ENCODE peak calls at places on chromosomes 1 and 21, in five cellular contexts. A is fibroblast of lung, H is adrenal gland, K is mesendoderm, O is heart left ventricle. F is an unnamed sample.
A peak's percentile ranks its signal among the peaks of the same experiment; 100 is the strongest.

GRCh38 chr1:94362466-94363058 is 55.6 kb upstream of the ABCD3 start:
- DNase-seq in A (peak; percentile 19), H (no peak), O (no peak), K (no peak), F (no peak)

GRCh38 chr1:226625832-226626576 is 77.4 kb downstream of the STUM start:
- DNase-seq in K (no peak), A (no peak), H (no peak), O (no peak), F (peak; percentile 8)

GRCh38 chr1:18686540-18686939 is 55.9 kb downstream of the PAX7 start:
- DNase-seq in H (no peak), A (no peak), O (no peak), K (no peak), F (no peak)

GRCh38 chr1:90534669-90535379 is 182.3 kb downstream of the BARHL2 start:
- DNase-seq in A (no peak), O (no peak), K (peak; percentile 39), H (no peak), F (no peak)

GRCh38 chr1:65025794-65026193 is 59.4 kb upstream of the JAK1 start:
- DNase-seq in K (no peak), A (no peak), H (no peak), O (no peak), F (no peak)

GRCh38 chr1:176539018-176539417 is 76.0 kb downstream of the PAPPA2 start:
- DNase-seq in K (no peak), O (no peak), A (no peak), H (no peak), F (no peak)

GRCh38 chr1:65820983-65821382 is 28.3 kb downstream of the PDE4B start:
- DNase-seq in H (no peak), O (no peak), K (peak; percentile 7), A (peak; percentile 97), F (no peak)

GRCh38 chr1:211281322-211282022 is 22.3 kb downstream of the RCOR3 start:
- DNase-seq in K (peak; percentile 57), A (no peak), O (no peak), H (no peak), F (no peak)

GRCh38 chr1:1387098-1388077 is 11.7 kb downstream of the CCNL2 start:
- DNase-seq in K (no peak), O (no peak), A (no peak), H (no peak), F (no peak)

GRCh38 chr1:164746677-164747076 is 187.7 kb downstream of the PBX1 start:
- DNase-seq in O (no peak), H (no peak), K (no peak), A (no peak), F (no peak)

GRCh38 chr1:209835782-209836298 is 8.1 kb downstream of the UTP25 start:
- DNase-seq in H (peak; percentile 26), K (no peak), A (peak; percentile 68), O (no peak), F (no peak)

GRCh38 chr1:216937491-216937890 is 214.3 kb upstream of the ESRRG start:
- DNase-seq in H (no peak), A (no peak), K (no peak), O (no peak), F (no peak)

GRCh38 chr1:36123357-36123756 is 1.7 kb downstream of the COL8A2 start:
- DNase-seq in K (no peak), A (no peak), O (no peak), H (no peak), F (no peak)

GRCh38 chr1:12249181-12249580 is 19.4 kb downstream of the VPS13D start:
- DNase-seq in A (no peak), K (peak; percentile 59), O (no peak), H (no peak), F (no peak)

GRCh38 chr1:99599678-99600175 is 46.2 kb upstream of the PALMD start:
- DNase-seq in K (peak; percentile 64), H (peak; percentile 94), O (peak; percentile 24), A (peak; percentile 95), F (no peak)

GRCh38 chr1:16076871-16077250 is 3.4 kb upstream of the FAM131C start:
- DNase-seq in O (no peak), A (peak; percentile 38), K (no peak), H (peak; percentile 95), F (no peak)

GRCh38 chr1:80248886-80249285 is 1242.4 kb upstream of the ADGRL4 start:
- DNase-seq in H (no peak), A (peak; percentile 35), K (no peak), O (no peak), F (no peak)

GRCh38 chr1:114479134-114479533 is 31.9 kb downstream of the TRIM33 start:
- DNase-seq in O (no peak), A (no peak), K (no peak), H (no peak), F (no peak)

DNA sequence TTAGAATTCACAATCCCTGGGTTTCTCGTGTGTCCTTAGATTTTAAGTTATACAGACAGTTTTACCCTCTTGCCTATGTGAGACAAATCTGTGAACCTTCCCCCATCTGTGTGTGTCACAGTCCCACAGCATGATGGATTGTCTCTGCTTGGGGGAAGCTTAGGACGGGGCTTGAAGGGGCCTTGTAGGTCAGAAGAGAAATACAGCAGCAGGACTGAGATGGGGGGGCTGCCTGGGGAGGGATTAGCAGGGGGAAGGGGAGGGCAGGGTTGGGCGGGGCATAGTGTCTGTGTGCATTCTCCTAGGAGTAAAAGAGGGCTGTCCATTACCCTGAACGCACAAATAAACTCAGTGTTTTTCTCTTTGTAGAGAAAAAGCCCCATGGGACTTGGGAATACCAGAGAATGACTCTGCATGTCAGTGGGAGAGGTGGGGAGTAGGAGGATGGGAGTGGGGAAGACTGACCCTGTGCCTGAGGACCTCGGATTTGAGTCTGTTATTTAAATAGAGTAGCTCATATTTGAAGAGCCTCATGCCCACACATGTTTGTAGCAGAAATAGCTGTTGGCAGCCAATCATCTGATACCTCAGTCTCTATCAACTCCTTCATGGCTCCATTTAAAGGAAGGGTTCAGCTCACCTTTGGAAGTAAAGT is 16.4 kb downstream of the RNF220 start:
- DNase-seq in H (no peak), K (no peak), O (no peak), A (no peak), F (no peak)
- H3K4me1 ChIP-seq in H (no peaks in the 10 kb centered on the region), K (peaks cover 10% of the 10 kb centered on the region), O (peaks cover 51% of the 10 kb centered on the region), A (no peaks in the 10 kb centered on the region), F (peaks cover 23% of the 10 kb centered on the region)

DNA sequence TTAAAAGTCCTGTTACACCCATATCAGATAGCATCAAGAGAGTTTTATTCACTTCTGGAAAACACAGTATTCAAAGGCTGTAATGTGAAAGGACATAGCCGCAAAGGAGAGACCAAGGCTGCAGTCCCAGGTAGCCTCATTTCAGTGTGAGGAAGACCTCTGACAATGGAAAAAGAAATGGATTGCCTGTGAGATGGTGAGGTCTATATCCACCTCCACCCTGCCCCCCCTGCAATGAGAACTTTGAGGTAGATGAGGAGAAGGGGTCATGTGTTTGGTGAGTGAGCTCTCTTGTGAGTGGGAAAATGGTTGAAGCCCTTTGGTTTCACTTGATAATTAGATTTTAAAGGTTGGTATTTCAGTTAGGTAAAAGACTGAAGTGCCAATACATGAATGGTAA is 3.5 kb downstream of the MRPS6 start:
- DNase-seq in K (no peak), A (no peak), H (no peak), O (no peak), F (no peak)
- H3K4me1 ChIP-seq in K (peaks cover 12% of the 10 kb centered on the region), A (no peaks in the 10 kb centered on the region), H (peaks cover 44% of the 10 kb centered on the region), O (peaks cover 65% of the 10 kb centered on the region), F (peaks cover 41% of the 10 kb centered on the region)

GRCh38 chr1:207831517-207832327 is 79.2 kb downstream of the CD34 start:
- DNase-seq in H (no peak), O (no peak), K (no peak), A (peak; percentile 20), F (no peak)

GRCh38 chr1:207832796-207833195 is 78.1 kb downstream of the CD34 start:
- DNase-seq in H (no peak), A (no peak), K (no peak), O (no peak), F (no peak)

GRCh38 chr1:207833381-207833780 is 77.5 kb downstream of the CD34 start:
- DNase-seq in K (no peak), A (no peak), O (no peak), H (no peak), F (no peak)

GRCh38 chr1:207835958-207836357 is 75.0 kb downstream of the CD34 start:
- DNase-seq in H (no peak), K (no peak), O (no peak), A (no peak), F (no peak)

GRCh38 chr1:207833956-207834660 is 76.8 kb downstream of the CD34 start:
- DNase-seq in O (no peak), H (no peak), A (no peak), K (no peak), F (no peak)
- H3K4me1 ChIP-seq in O (peaks cover 96% of the 10 kb centered on the region), H (peaks cover 41% of the 10 kb centered on the region), A (peaks cover 2% of the 10 kb centered on the region), K (no peaks in the 10 kb centered on the region), F (peaks cover 63% of the 10 kb centered on the region)

GRCh38 chr1:42949312-42950145 is 9.1 kb downstream of the SLC2A1 start:
- DNase-seq in K (no peak), A (no peak), H (no peak), O (no peak), F (no peak)
- H3K4me1 ChIP-seq in K (peaks cover 10% of the 10 kb centered on the region), A (peaks cover 10% of the 10 kb centered on the region), H (no peaks in the 10 kb centered on the region), O (peaks cover 69% of the 10 kb centered on the region), F (peaks cover 39% of the 10 kb centered on the region)